ENCODE peak calls at places on chromosomes 3 and 15, in seven cellular contexts. V is HepG2, E is spleen, F is GM23338, B is HCT116, A is GM12891, S is stomach. N is an unnamed sample.

GRCh38 chr3:40505599-40506462 is at the start of gene ZNF620:
- DNase-seq in A (peak), S (peak), E (peak), B (peak), F (peak), V (peak), N (peak)

GRCh38 chr3:79490165-79491028 is 277.4 kb downstream of the ROBO1 start:
- DNase-seq in F (peak), E (no peak), A (no peak), V (no peak), B (no peak), S (peak), N (peak)

GRCh38 chr3:148857321-148857720 is 7.8 kb upstream of the CPA3 start:
- DNase-seq in E (no peak), S (no peak), A (no peak), B (no peak), V (no peak), F (no peak), N (no peak)

GRCh38 chr3:10946526-10946925 is 46.0 kb upstream of the SLC6A1 start:
- DNase-seq in S (no peak), A (no peak), F (no peak), B (no peak), E (peak), V (no peak), N (no peak)

GRCh38 chr3:40240921-40241320 is 68.6 kb upstream of the EIF1B start:
- DNase-seq in B (no peak), V (no peak), S (no peak), A (no peak), F (peak), E (no peak), N (no peak)

GRCh38 chr3:181565416-181565815 is 146.3 kb upstream of the SOX2 start:
- DNase-seq in S (no peak), F (no peak), A (no peak), B (no peak), V (no peak), E (no peak), N (no peak)

GRCh38 chr15:38069506-38069905 is 135.1 kb downstream of the TMCO5A start:
- DNase-seq in E (no peak), A (no peak), S (peak), B (no peak), V (no peak), F (no peak), N (peak)

GRCh38 chr3:86388848-86389247 is 602.1 kb downstream of the VGLL3 start:
- DNase-seq in S (no peak), A (no peak), E (no peak), B (no peak), F (peak), V (peak), N (no peak)

GRCh38 chr3:114861666-114862065 is 285.4 kb downstream of the ZBTB20 start:
- DNase-seq in S (no peak), B (no peak), A (no peak), V (no peak), F (no peak), E (no peak), N (no peak)

GRCh38 chr3:135917076-135917475 is 48.5 kb upstream of the PPP2R3A start:
- DNase-seq in B (no peak), F (no peak), S (peak), E (no peak), V (no peak), A (no peak), N (no peak)

GRCh38 chr3:32309653-32310242 is 71.3 kb downstream of the CMTM8 start:
- DNase-seq in S (no peak), V (no peak), F (no peak), A (no peak), E (no peak), B (no peak), N (no peak)

GRCh38 chr15:99721896-99722295 is 11.3 kb downstream of the LYSMD4 start:
- DNase-seq in B (no peak), V (no peak), F (no peak), S (no peak), E (no peak), A (no peak), N (no peak)

GRCh38 chr3:121942116-121942786 is 48.0 kb downstream of the SLC15A2 start:
- DNase-seq in E (no peak), V (no peak), S (no peak), A (no peak), F (no peak), B (no peak), N (peak)
- TF ChIP-seq POLR2AphosphoS5 in E (no peak), V (no peak), S (no peak), A (no peak), F (no peak), B (no peak), N (no peak)

GRCh38 chr15:88652456-88653199 is 13.8 kb downstream of the ISG20 start:
- DNase-seq in S (no peak), V (no peak), A (no peak), B (no peak), F (no peak), E (peak), N (no peak)

GRCh38 chr15:88650556-88650955 is 11.7 kb downstream of the ISG20 start:
- DNase-seq in A (no peak), E (no peak), V (no peak), F (no peak), S (no peak), B (no peak), N (no peak)

GRCh38 chr15:88651971-88652370 is 13.2 kb downstream of the ISG20 start:
- DNase-seq in B (no peak), A (no peak), E (peak), V (no peak), F (no peak), S (no peak), N (no peak)

GRCh38 chr15:88649753-88650551 is 11.1 kb downstream of the ISG20 start:
- DNase-seq in B (no peak), A (no peak), V (no peak), E (no peak), S (no peak), F (no peak), N (no peak)

GRCh38 chr15:88651293-88651692 is 12.5 kb downstream of the ISG20 start:
- DNase-seq in A (no peak), E (no peak), V (no peak), B (no peak), S (no peak), F (no peak), N (no peak)
- TF ChIP-seq POLR2AphosphoS5 in A (no peak), E (no peak), V (no peak), B (no peak), S (no peak), F (no peak), N (no peak)

DNA sequence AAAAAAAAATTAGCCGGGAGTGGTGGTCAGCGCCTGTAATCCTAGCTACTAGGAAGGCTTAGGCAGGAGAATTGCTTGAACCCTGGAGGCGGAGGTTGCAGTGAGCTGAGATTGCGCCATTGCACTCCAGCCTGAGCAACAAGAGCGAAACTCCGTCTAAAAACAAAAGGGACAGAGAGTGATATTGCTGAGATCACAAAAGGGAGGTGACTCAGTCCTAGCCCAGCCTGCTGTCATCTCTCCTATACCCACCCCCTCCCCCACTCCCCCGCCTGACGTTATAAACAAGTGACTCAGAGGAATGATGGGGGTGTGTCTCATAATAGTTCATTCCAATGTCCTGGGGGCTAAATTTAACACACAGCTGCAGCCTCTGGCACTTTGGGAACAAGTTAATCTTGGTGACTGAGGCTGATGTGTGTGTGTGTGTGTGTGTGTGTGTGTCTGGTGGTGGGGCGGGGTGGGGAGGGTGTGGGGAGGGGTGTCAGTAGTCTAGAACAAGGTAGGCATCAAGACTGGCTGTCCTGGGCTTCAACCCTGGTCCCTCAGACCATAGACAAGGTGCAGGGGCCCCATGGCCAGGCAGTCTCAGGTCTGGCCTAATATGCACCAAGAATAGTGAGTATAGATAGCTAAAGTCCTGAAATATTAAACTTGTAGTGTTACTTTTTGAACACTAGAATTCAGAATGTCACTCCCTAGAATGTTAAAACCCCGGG is 1.3 kb upstream of the KLHL40 start:
- DNase-seq in F (peak), S (peak), V (peak), A (no peak), B (peak), E (no peak), N (peak)
- TF ChIP-seq POLR2AphosphoS5 in F (no peak), S (no peak), V (no peak), A (no peak), B (no peak), E (no peak), N (peak)

GRCh38 chr3:183253961-183254815 is 1.1 kb downstream of the B3GNT5 start:
- DNase-seq in V (no peak), A (peak), S (peak), F (peak), B (no peak), E (peak), N (peak)

GRCh38 chr3:183252973-183253363 is at the start of gene B3GNT5:
- DNase-seq in F (peak), A (no peak), V (no peak), B (peak), S (peak), E (peak), N (peak)

GRCh38 chr3:183252108-183252782 is 808 bp upstream of the B3GNT5 start:
- DNase-seq in E (no peak), S (no peak), F (no peak), V (no peak), A (no peak), B (no peak), N (no peak)

GRCh38 chr3:183254816-183255730 is 2.0 kb downstream of the B3GNT5 start:
- DNase-seq in F (no peak), B (no peak), S (peak), A (no peak), E (no peak), V (no peak), N (no peak)

GRCh38 chr3:183253364-183253960 is 409 bp downstream of the B3GNT5 start:
- DNase-seq in V (no peak), A (peak), B (no peak), F (no peak), E (peak), S (peak), N (peak)
- TF ChIP-seq POLR2AphosphoS5 in V (no peak), A (no peak), B (no peak), F (no peak), E (peak), S (peak), N (no peak)

GRCh38 chr3:54663558-54664114 is 264.2 kb downstream of the LRTM1 start:
- DNase-seq in S (no peak), E (no peak), A (no peak), V (no peak), B (no peak), F (no peak), N (no peak)
- TF ChIP-seq POLR2AphosphoS5 in S (no peak), E (no peak), A (no peak), V (no peak), B (no peak), F (no peak), N (no peak)